ENCODE peak calls at places on chromosomes 16 and 17, in nine cellular contexts. W is tibial nerve, S is erythroblast, Z is astrocyte of the spinal cord, L is T follicular helper cell, K is mesendoderm, T is occipital lobe, D is neuronal stem cell, Y is A549. A is an unnamed sample.

GRCh38 chr17:45848868-45849535 is 4.3 kb downstream of the SPPL2C start:
- DNase-seq in W (no peak), S (no peak), Z (no peak), L (no peak), K (no peak), T (peak; percentile 51), D (no peak), Y (no peak), A (no peak)

GRCh38 chr17:37490022-37490587 is 414 bp downstream of the DUSP14 start:
- DNase-seq in W (peak; percentile 29), S (peak; percentile 66), Z (peak; percentile 51), L (peak; percentile 60), K (peak; percentile 83), T (peak; percentile 42), D (peak; percentile 66), Y (peak; percentile 59), A (no peak)

GRCh38 chr16:13306153-13306552 is 404.8 kb downstream of the SHISA9 start:
- DNase-seq in W (no peak), S (no peak), Z (no peak), L (no peak), K (no peak), T (no peak), D (no peak), Y (no peak), A (no peak)

GRCh38 chr16:81472391-81472790 is 27.8 kb downstream of the CMIP start:
- DNase-seq in W (no peak), S (no peak), Z (no peak), L (no peak), K (no peak), T (no peak), D (no peak), Y (no peak), A (no peak)

GRCh38 chr17:39679521-39680192 is 8.2 kb downstream of the PGAP3 start:
- DNase-seq in W (no peak), S (peak; percentile 31), Z (no peak), L (no peak), K (no peak), T (no peak), D (no peak), Y (no peak), A (no peak)

GRCh38 chr17:8745586-8746500 is 1.2 kb upstream of the CCDC42 start:
- DNase-seq in W (peak; percentile 65), S (peak; percentile 81), Z (peak; percentile 33), L (peak; percentile 60), K (peak; percentile 59), T (no peak), D (peak; percentile 80), Y (peak; percentile 68), A (peak; percentile 79)

GRCh38 chr16:15511759-15512487 is 77.5 kb downstream of the BMERB1 start:
- DNase-seq in W (no peak), S (no peak), Z (no peak), L (no peak), K (no peak), T (no peak), D (no peak), Y (no peak), A (no peak)

GRCh38 chr17:50758989-50759544 is 8.3 kb downstream of the ANKRD40CL start:
- DNase-seq in W (no peak), S (no peak), Z (no peak), L (no peak), K (no peak), T (no peak), D (no peak), Y (no peak), A (no peak)

GRCh38 chr16:16183562-16183961 is 39.7 kb downstream of the ABCC6 start:
- DNase-seq in W (no peak), S (no peak), Z (no peak), L (no peak), K (peak; percentile 61), T (no peak), D (no peak), Y (no peak), A (no peak)

GRCh38 chr17:49976163-49976827 is 7.3 kb downstream of the DLX4 start:
- DNase-seq in W (no peak), S (no peak), Z (no peak), L (no peak), K (peak; percentile 50), T (no peak), D (no peak), Y (no peak), A (peak; percentile 44)

GRCh38 chr17:42774066-42774750 is 959 bp downstream of the VPS25 start:
- DNase-seq in W (no peak), S (no peak), Z (peak; percentile 45), L (no peak), K (peak; percentile 25), T (no peak), D (no peak), Y (no peak), A (no peak)

GRCh38 chr16:12758031-12758669 is 45.5 kb downstream of the CPPED1 start:
- DNase-seq in W (no peak), S (peak; percentile 61), Z (peak; percentile 6), L (no peak), K (peak; percentile 34), T (no peak), D (no peak), Y (no peak), A (no peak)

GRCh38 chr16:4091638-4092037 is 24.6 kb downstream of the ADCY9 start:
- DNase-seq in W (no peak), S (no peak), Z (no peak), L (no peak), K (no peak), T (no peak), D (no peak), Y (no peak), A (no peak)

GRCh38 chr16:12158428-12158827 is 181.9 kb downstream of the SNX29 start:
- DNase-seq in W (no peak), S (no peak), Z (peak; percentile 90), L (no peak), K (no peak), T (no peak), D (no peak), Y (no peak), A (no peak)

GRCh38 chr16:56683424-56684162 is 1.3 kb downstream of the MT1X start:
- DNase-seq in W (no peak), S (no peak), Z (no peak), L (no peak), K (no peak), T (no peak), D (no peak), Y (no peak), A (no peak)